ENCODE peak calls at places on chromosomes 3 and 15, in six cellular contexts. A is LoVo, K is omental fat pad, Q is HFF-Myc, V is hepatocyte, J is sciatic nerve. B is an unnamed sample.

GRCh38 chr15:25655168-25655956 is 207.8 kb downstream of the ATP10A start:
- DNase-seq in J (no peak), V (no peak), K (no peak), A (no peak), Q (no peak), B (no peak)

GRCh38 chr3:47022540-47023161 is 43.2 kb downstream of the NBEAL2 start:
- DNase-seq in Q (no peak), K (no peak), A (no peak), V (peak; percentile 55), J (no peak), B (no peak)

GRCh38 chr15:73704869-73705645 is 20.9 kb downstream of the CD276 start:
- DNase-seq in J (peak; percentile 79), V (peak; percentile 82), A (peak; percentile 51), K (no peak), Q (no peak), B (peak; percentile 66)

GRCh38 chr3:4885322-4885721 is 93.9 kb upstream of the BHLHE40 start:
- DNase-seq in J (no peak), K (no peak), V (no peak), A (no peak), Q (no peak), B (no peak)

GRCh38 chr3:186949281-186949982 is 19.1 kb downstream of the ST6GAL1 start:
- DNase-seq in K (no peak), Q (no peak), J (no peak), A (no peak), V (no peak), B (no peak)

GRCh38 chr3:16485024-16485992 is 28.2 kb downstream of the RFTN1 start:
- DNase-seq in A (no peak), V (no peak), J (no peak), K (no peak), Q (no peak), B (no peak)

GRCh38 chr3:72666444-72666755 is 181.8 kb downstream of the SHQ1 start:
- DNase-seq in Q (no peak), V (no peak), J (no peak), K (no peak), A (no peak), B (no peak)

GRCh38 chr15:22253676-22254408 is 173.5 kb downstream of the OR4M2 start:
- DNase-seq in Q (no peak), V (no peak), A (no peak), K (no peak), J (no peak), B (peak; percentile 18)

GRCh38 chr3:74302959-74303358 is 311.5 kb downstream of the CNTN3 start:
- DNase-seq in V (no peak), A (no peak), J (no peak), Q (no peak), K (no peak), B (no peak)

GRCh38 chr15:91132079-91132478 is 32.0 kb downstream of the SV2B start:
- DNase-seq in V (no peak), K (no peak), Q (no peak), J (no peak), A (no peak), B (no peak)

GRCh38 chr3:131033480-131034080 is 6.9 kb downstream of the NEK11 start:
- DNase-seq in K (no peak), V (peak; percentile 45), A (peak; percentile 46), J (no peak), Q (peak; percentile 30), B (no peak)

GRCh38 chr15:61702224-61703120 is 357.8 kb downstream of the VPS13C start:
- DNase-seq in V (no peak), J (no peak), Q (no peak), K (no peak), A (no peak), B (no peak)

GRCh38 chr3:155609586-155609985 is 135.3 kb downstream of the PLCH1 start:
- DNase-seq in A (no peak), V (no peak), K (no peak), J (no peak), Q (no peak), B (no peak)

B was measured in stimulated activated naive CD8-positive, alpha-beta T cell treated with anti-CD3 and anti-CD28 coated beads, Interleukin-15, amount 100 ng/mL, for 72 hours.